ENCODE peak calls at places on chromosomes 11 and 22, in six cellular contexts. D is fibroblast of lung, C is DND-41, K is mesendoderm, X is thoracic aorta, R is Peyer's patch. U is an unnamed sample. For H3K4me1 and H3K27me3, the result is how much of the 10 kb centered on the place peaks cover.

GRCh38 chr22:17120281-17120680 is 879 bp downstream of the TMEM121B start:
- DNase-seq in D (peak), C (peak), K (peak), X (no peak), R (no peak), U (peak)

GRCh38 chr11:69983897-69984438 is 94.1 kb upstream of the ANO1 start:
- DNase-seq in D (no peak), C (no peak), K (no peak), X (no peak), R (no peak), U (no peak)

GRCh38 chr11:13140873-13141655 is 131.9 kb downstream of the RASSF10 start:
- DNase-seq in D (no peak), C (no peak), K (no peak), X (no peak), R (no peak), U (no peak)

GRCh38 chr22:45009881-45010531 is at the start of gene PHF21B:
- DNase-seq in D (peak), C (peak), K (peak), X (no peak), R (no peak), U (no peak)

GRCh38 chr11:118152552-118153471 is at the start of gene SCN4B:
- DNase-seq in D (peak), C (peak), K (peak), X (no peak), R (no peak), U (no peak)

GRCh38 chr11:2213384-2213842 is 41.8 kb upstream of the TH start:
- DNase-seq in D (no peak), C (peak), K (peak), X (no peak), R (peak), U (peak)

GRCh38 chr11:120778692-120779490 is 245.0 kb upstream of the TBCEL start:
- DNase-seq in D (no peak), C (no peak), K (peak), X (no peak), R (no peak), U (no peak)

GRCh38 chr11:125263268-125263790 is 98.8 kb downstream of the PKNOX2 start:
- DNase-seq in D (peak), C (no peak), K (peak), X (peak), R (peak), U (no peak)

GRCh38 chr11:110762596-110762995 is 50.4 kb upstream of the ARHGAP20 start:
- DNase-seq in D (no peak), C (no peak), K (no peak), X (no peak), R (no peak), U (no peak)

GRCh38 chr11:34185926-34186841 is 80.8 kb downstream of the NAT10 start:
- DNase-seq in D (no peak), C (no peak), K (peak), X (no peak), R (no peak), U (no peak)

GRCh38 chr11:2533642-2534115 is 88.9 kb downstream of the KCNQ1 start:
- DNase-seq in D (peak), C (peak), K (peak), X (no peak), R (peak), U (no peak)

GRCh38 chr11:121654506-121655480 is 202.0 kb upstream of the SORL1-AS1 start:
- DNase-seq in D (no peak), C (no peak), K (peak), X (no peak), R (no peak), U (no peak)

GRCh38 chr11:855343-855674 is 12.7 kb downstream of the TSPAN4 start:
- DNase-seq in D (no peak), C (no peak), K (no peak), X (no peak), R (no peak), U (no peak)

GRCh38 chr11:105579111-105579510 is 30.8 kb upstream of the GRIA4 start:
- DNase-seq in D (no peak), C (no peak), K (no peak), X (no peak), R (no peak), U (no peak)

DNA sequence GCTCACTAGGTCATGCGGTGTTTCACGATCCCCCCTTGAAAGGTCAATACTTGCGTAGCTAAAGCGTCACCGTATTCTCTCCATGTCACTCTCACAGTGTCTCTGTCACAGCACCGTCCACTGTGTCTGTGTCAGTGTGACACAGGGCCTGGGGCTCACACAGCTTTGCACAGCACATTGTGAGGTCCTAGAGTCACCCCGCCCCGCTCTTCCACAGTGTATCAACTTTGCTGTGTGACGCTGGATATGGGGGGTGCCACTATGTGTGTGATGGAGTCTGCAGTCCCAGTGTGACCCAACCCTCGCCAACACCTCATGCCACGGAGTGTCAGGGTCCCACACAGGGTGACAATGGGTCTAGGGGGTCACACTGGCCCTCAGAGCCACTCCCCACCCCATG is 583 bp downstream of the P4HA3 start:
- DNase-seq in D (no peak), C (no peak), K (no peak), X (no peak), R (no peak), U (no peak)
- H3K27ac ChIP-seq in D (no peak), C (no peak), K (no peak), X (no peak), R (no peak), U (no peak)

GRCh38 chr22:36467042-36467810 is 14.2 kb downstream of the TXN2 start:
- DNase-seq in D (peak), C (no peak), K (no peak), X (no peak), R (no peak), U (no peak)
- H3K4me1 ChIP-seq in D (half or more), C (under half), K (under half), X (half or more), R (under half), U (under half)

GRCh38 chr22:38461057-38461413 is 6.0 kb upstream of the KCNJ4 start:
- DNase-seq in D (no peak), C (no peak), K (no peak), X (no peak), R (no peak), U (no peak)

GRCh38 chr22:38465673-38466490 is 2.0 kb upstream of the KDELR3 start:
- DNase-seq in D (no peak), C (peak), K (no peak), X (no peak), R (no peak), U (no peak)

GRCh38 chr22:38461414-38462081 is 6.3 kb upstream of the KDELR3 start:
- DNase-seq in D (peak), C (peak), K (peak), X (peak), R (peak), U (peak)

GRCh38 chr22:38464992-38465672 is 2.8 kb upstream of the KDELR3 start:
- DNase-seq in D (no peak), C (no peak), K (no peak), X (no peak), R (no peak), U (no peak)

DNA sequence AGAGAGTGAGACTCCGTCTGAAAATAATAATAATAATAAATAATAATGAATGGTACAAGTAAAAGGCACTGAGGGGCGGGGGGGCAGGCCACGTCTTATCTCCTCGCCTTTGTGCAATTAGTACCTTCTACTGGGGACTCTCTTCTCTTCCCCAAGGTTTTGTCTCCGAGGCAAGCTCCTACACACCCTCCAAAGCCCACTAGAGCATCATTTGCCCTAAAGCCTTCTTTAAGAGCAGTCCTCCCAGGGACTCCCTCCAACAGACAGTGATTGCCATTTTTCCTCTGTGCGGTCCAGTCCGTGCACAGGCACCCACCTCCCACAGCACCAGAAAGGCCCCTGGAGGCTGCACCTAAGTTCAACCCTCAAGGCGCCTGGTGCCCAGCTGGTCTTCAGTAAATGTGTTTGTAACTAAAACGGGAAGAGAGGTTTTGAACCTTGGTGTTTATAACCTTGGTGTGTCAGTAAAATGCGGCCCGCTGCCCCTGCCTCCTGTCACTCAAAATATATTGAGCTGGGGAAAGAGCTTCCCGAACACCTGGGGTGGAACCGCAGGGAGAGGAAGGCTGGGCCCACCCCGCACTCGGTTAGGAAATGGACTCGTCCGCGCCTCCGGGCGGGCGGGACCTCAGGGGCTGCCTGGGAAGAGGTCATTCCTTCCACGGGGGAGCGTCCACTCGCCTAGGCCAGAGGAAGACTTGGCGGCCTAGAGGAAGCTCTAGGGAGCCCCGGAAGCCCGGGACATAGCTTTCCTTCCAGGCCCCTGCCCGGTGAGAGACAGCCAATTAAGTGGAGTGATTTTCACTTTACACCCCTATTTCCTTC is 4.7 kb upstream of the KDELR3 start:
- DNase-seq in D (no peak), C (no peak), K (peak), X (no peak), R (no peak), U (no peak)
- H3K27me3 ChIP-seq in D (under half), C (half or more), K (under half), X (under half), R (under half), U (under half)

DNA sequence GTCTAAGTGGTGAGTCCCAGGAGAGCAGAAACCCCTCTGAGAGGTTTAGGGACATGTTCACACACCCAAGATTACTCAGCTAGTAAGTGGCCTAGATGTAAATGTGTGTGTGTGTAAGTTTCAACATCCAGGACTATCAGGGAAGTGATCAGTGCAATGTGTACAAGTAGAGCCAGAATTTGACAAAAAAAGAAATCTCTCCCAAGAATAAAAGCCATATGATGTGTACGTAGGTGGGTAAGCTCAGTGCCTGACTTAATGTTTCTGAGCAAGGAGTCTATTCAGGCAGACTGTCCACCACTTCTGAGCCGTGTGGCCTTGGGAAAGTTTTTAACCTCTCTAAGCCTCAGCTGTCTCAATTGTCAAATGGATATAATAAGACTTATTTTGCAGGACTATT is 133.8 kb upstream of the NAV2 start:
- DNase-seq in D (no peak), C (no peak), K (no peak), X (no peak), R (no peak), U (no peak)
- H3K27ac ChIP-seq in D (no peak), C (no peak), K (no peak), X (peak), R (peak), U (no peak)

GRCh38 chr22:42907404-42908081 is 50.5 kb upstream of the ARFGAP3 start:
- DNase-seq in D (no peak), C (no peak), K (no peak), X (no peak), R (no peak), U (no peak)

GRCh38 chr22:42912049-42912448 is 55.0 kb upstream of the ARFGAP3 start:
- DNase-seq in D (no peak), C (no peak), K (no peak), X (no peak), R (no peak), U (no peak)

GRCh38 chr22:42909363-42910058 is 52.4 kb upstream of the ARFGAP3 start:
- DNase-seq in D (no peak), C (no peak), K (no peak), X (no peak), R (no peak), U (no peak)

GRCh38 chr22:42908082-42908746 is 51.1 kb upstream of the ARFGAP3 start:
- DNase-seq in D (no peak), C (no peak), K (no peak), X (no peak), R (no peak), U (no peak)

DNA sequence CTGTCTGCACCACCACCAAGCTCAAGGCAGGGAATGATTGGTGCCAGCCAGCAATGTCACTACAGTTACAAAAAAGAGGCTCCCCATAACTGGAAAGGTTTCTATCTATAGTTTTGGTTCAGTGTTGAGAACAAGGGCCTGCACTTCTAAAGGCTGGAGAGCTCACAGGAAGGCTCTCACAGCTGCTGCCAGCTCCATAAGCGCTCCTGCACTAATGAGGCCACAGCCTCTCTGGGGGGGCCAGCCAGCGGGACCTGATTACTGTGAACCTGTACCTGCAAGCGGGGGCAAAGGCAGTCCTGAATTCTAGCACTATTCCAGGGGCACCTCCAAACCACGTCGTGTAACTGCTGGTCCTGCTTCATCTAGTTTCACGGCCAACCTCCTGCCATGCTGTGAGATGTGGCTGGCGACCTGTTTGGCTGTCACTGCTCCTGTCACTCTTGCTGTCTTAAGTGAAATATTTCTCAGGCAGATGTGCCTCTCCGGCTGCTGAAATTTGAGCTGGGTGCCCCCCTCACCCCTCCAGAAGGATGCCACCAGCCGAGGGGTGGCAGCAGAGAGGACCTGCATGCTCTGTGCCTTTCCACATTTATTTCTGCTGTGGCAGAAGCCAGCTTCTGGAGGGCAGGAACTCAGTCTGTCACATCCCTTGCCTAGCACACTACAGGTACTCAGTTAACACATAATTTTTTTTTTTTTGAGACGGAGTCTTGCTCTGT is 53.3 kb upstream of the ARFGAP3 start:
- DNase-seq in D (no peak), C (no peak), K (no peak), X (no peak), R (no peak), U (no peak)
- H3K4me1 ChIP-seq in D (under half), C (under half), K (under half), X (half or more), R (under half), U (under half)

GRCh38 chr11:134126197-134126822 is 57.4 kb downstream of the JAM3 start:
- DNase-seq in D (peak), C (no peak), K (peak), X (no peak), R (no peak), U (no peak)

GRCh38 chr11:134132808-134133207 is 63.9 kb downstream of the JAM3 start:
- DNase-seq in D (no peak), C (no peak), K (no peak), X (no peak), R (no peak), U (no peak)

GRCh38 chr11:134134167-134134566 is 65.3 kb downstream of the JAM3 start:
- DNase-seq in D (no peak), C (no peak), K (no peak), X (no peak), R (no peak), U (no peak)

DNA sequence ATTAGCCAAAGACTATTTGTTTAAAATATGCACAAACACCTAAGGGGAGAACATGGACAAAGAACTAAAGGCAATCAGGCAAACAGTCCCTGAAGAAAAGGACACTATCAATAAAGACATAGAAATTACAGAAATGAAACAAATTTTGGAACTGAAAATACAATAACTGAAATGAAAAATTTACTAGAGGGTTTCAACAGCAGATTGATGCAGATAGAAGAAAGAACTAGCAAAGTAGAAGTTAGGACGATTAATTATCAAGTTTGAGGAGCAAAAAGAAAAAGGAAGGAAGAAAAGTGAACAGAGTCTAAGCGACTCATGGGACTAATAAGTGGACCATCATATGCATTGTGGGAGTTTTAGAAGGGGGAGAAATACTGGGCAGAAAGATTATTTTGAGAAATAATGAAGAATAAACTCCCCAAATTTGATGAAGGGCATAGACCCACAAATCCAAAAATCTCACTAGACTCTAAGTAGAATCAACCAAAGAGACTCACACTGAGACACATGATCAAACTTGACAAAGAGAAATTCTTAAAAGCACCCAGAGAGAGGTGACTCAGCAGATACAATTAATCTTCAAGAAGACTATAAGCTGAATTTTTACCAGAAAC is 62.9 kb downstream of the JAM3 start:
- DNase-seq in D (no peak), C (no peak), K (no peak), X (no peak), R (no peak), U (no peak)
- H3K27me3 ChIP-seq in D (under half), C (under half), K (under half), X (under half), R (under half), U (under half)

DNA sequence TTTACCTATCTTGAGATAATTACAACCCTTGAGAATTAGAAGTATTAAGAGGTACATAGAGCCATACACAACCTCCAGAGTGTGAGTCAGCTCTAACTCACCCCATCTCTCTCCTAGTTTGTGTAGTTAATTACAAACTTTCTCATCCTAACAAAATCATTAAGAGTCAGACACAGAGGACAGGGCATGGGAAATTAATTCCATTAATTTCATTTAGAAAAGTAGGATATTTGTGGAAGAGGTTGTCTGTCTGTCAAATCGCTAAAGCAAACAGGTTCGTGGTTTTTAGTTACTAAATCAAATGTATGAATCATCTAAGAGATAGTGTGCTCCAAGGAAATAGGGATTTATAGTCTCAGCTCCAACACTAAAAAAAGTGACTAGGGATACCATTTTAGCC is 1261.4 kb upstream of the TENM4 start:
- DNase-seq in D (no peak), C (no peak), K (no peak), X (no peak), R (no peak), U (no peak)
- H3K27ac ChIP-seq in D (no peak), C (no peak), K (no peak), X (no peak), R (no peak), U (no peak)

U was measured in CD8-positive, alpha-beta memory T cell.